ENCODE peak calls at places on chromosomes 7 and 10, in nine cellular contexts. N is stimulated activated naive CD8-positive, alpha-beta T cell treated with anti-CD3 and anti-CD28 coated beads, Interleukin-15, Interleukin-2, amounts not matched to agents 100 U/mL and 50 U/mL, for 24 hours; T is stomach; Z is bronchial epithelial cell; Q is GM18507; K is activated T-cell treated with anti-CD3 and anti-CD28 coated beads for 48 hours; P is adrenal gland; W is left ventricle myocardium superior; O is HEK293T. S is an unnamed sample.

GRCh38 chr10:21675157-21675796 is 141.2 kb downstream of the MLLT10 start:
- DNase-seq in N (peak), T (no peak), Z (peak), Q (no peak), K (peak), P (no peak), W (no peak), O (peak), S (no peak)

GRCh38 chr10:112346774-112347173 is 27.1 kb upstream of the ACSL5 start:
- DNase-seq in N (no peak), T (no peak), Z (no peak), Q (no peak), K (no peak), P (no peak), W (no peak), O (no peak), S (no peak)

GRCh38 chr7:65354263-65354662 is 19.4 kb upstream of the ZNF92 start:
- DNase-seq in N (no peak), T (no peak), Z (no peak), Q (no peak), K (no peak), P (no peak), W (no peak), O (no peak), S (no peak)

GRCh38 chr10:12735843-12736462 is 265.6 kb downstream of the CCDC3 start:
- DNase-seq in N (no peak), T (no peak), Z (no peak), Q (no peak), K (no peak), P (no peak), W (peak), O (no peak), S (peak)

GRCh38 chr7:128920913-128921582 is 10.5 kb upstream of the KCP start:
- DNase-seq in N (no peak), T (peak), Z (no peak), Q (no peak), K (no peak), P (no peak), W (no peak), O (no peak), S (peak)

GRCh38 chr7:134394046-134394445 is 64.9 kb downstream of the AKR1B1 start:
- DNase-seq in N (no peak), T (no peak), Z (no peak), Q (no peak), K (no peak), P (no peak), W (no peak), O (no peak), S (no peak)

GRCh38 chr10:113067516-113067915 is 117.5 kb downstream of the TCF7L2 start:
- DNase-seq in N (no peak), T (no peak), Z (peak), Q (no peak), K (no peak), P (no peak), W (no peak), O (no peak), S (no peak)

GRCh38 chr10:133047526-133047925 is 40.2 kb upstream of the ADGRA1 start:
- DNase-seq in N (no peak), T (no peak), Z (no peak), Q (no peak), K (no peak), P (peak), W (no peak), O (no peak), S (peak)

GRCh38 chr7:157574120-157574519 is 237.3 kb downstream of the DNAJB6 start:
- DNase-seq in N (peak), T (no peak), Z (no peak), Q (no peak), K (no peak), P (no peak), W (no peak), O (no peak), S (no peak)

GRCh38 chr10:50422259-50422658 is 170.9 kb upstream of the ASAH2 start:
- DNase-seq in N (no peak), T (no peak), Z (peak), Q (no peak), K (no peak), P (no peak), W (no peak), O (no peak), S (no peak)

GRCh38 chr7:4801839-4802231 is 26.4 kb downstream of the AP5Z1 start:
- DNase-seq in N (no peak), T (no peak), Z (no peak), Q (no peak), K (no peak), P (no peak), W (no peak), O (no peak), S (no peak)

GRCh38 chr10:59493017-59493416 is 130.7 kb upstream of the FAM13C start:
- DNase-seq in N (no peak), T (no peak), Z (no peak), Q (no peak), K (no peak), P (no peak), W (no peak), O (no peak), S (no peak)